ENCODE peak calls at places on chromosomes 16 and 17, in seven cellular contexts. W, D, M, F, K, Q and O are unnamed samples.

GRCh38 chr17:2405247-2405926 is 4.5 kb upstream of the MNT start:
- DNase-seq in W (no peak), D (peak; percentile 95), M (no peak), F (peak; percentile 94), K (no peak), Q (no peak), O (peak; percentile 92)

GRCh38 chr17:18261146-18261515 is 669 bp downstream of the MIEF2 start:
- DNase-seq in W (peak; percentile 67), D (peak; percentile 57), M (no peak), F (peak; percentile 44), K (peak; percentile 64), Q (peak; percentile 68), O (peak; percentile 81)

GRCh38 chr16:27431773-27432599 is 30.0 kb downstream of the IL21R start:
- DNase-seq in W (peak; percentile 50), D (peak; percentile 6), M (no peak), F (peak; percentile 45), K (peak; percentile 32), Q (peak; percentile 15), O (peak; percentile 88)

GRCh38 chr17:81398170-81398854 is 3.1 kb downstream of the BAHCC1 start:
- DNase-seq in W (peak; percentile 80), D (peak; percentile 70), M (no peak), F (peak; percentile 49), K (no peak), Q (peak; percentile 74), O (no peak)

GRCh38 chr16:55418586-55418985 is 60.4 kb upstream of the MMP2 start:
- DNase-seq in W (peak; percentile 48), D (no peak), M (no peak), F (peak; percentile 10), K (no peak), Q (peak; percentile 35), O (no peak)

GRCh38 chr17:151886-152859 is 14.8 kb downstream of the SCGB1C2 start:
- DNase-seq in W (no peak), D (peak; percentile 15), M (no peak), F (peak; percentile 8), K (peak; percentile 40), Q (no peak), O (no peak)

GRCh38 chr16:71282943-71283342 is 6.3 kb downstream of the CMTR2 start:
- DNase-seq in W (no peak), D (no peak), M (no peak), F (no peak), K (no peak), Q (no peak), O (peak; percentile 6)

GRCh38 chr16:2773188-2773968 is 3.7 kb downstream of the ELOB start:
- DNase-seq in W (peak; percentile 20), D (no peak), M (no peak), F (peak; percentile 29), K (no peak), Q (peak; percentile 33), O (no peak)

GRCh38 chr17:72152392-72152727 is 31.5 kb downstream of the SOX9 start:
- DNase-seq in W (no peak), D (no peak), M (no peak), F (peak; percentile 25), K (no peak), Q (no peak), O (no peak)

GRCh38 chr17:44010966-44011647 is 3.7 kb downstream of the TMEM101 start:
- DNase-seq in W (no peak), D (peak; percentile 49), M (no peak), F (peak; percentile 79), K (no peak), Q (no peak), O (no peak)

GRCh38 chr17:62994931-62995330 is 28.9 kb downstream of the TANC2 start:
- DNase-seq in W (peak; percentile 11), D (no peak), M (no peak), F (peak; percentile 15), K (no peak), Q (no peak), O (no peak)

GRCh38 chr17:27009087-27009486 is 284.8 kb upstream of the WSB1 start:
- DNase-seq in W (no peak), D (no peak), M (no peak), F (no peak), K (no peak), Q (no peak), O (no peak)

GRCh38 chr17:21282231-21282630 is 2.3 kb upstream of the MAP2K3 start:
- DNase-seq in W (peak; percentile 68), D (peak; percentile 98), M (no peak), F (peak; percentile 98), K (no peak), Q (no peak), O (peak; percentile 84)

GRCh38 chr17:58092101-58092796 is 9.0 kb downstream of the DYNLL2 start:
- DNase-seq in W (no peak), D (no peak), M (no peak), F (no peak), K (peak; percentile 35), Q (no peak), O (no peak)

GRCh38 chr16:88121886-88122580 is 170.8 kb downstream of the BANP start:
- DNase-seq in W (no peak), D (no peak), M (no peak), F (no peak), K (no peak), Q (no peak), O (no peak)

GRCh38 chr17:35612924-35613521 is 25.9 kb downstream of the AP2B1 start:
- DNase-seq in W (peak; percentile 65), D (peak; percentile 74), M (peak; percentile 51), F (peak; percentile 65), K (peak; percentile 55), Q (no peak), O (peak; percentile 78)

GRCh38 chr16:83715217-83715920 is 92.4 kb upstream of the HSBP1 start:
- DNase-seq in W (no peak), D (no peak), M (no peak), F (no peak), K (no peak), Q (no peak), O (no peak)
- H3K27ac ChIP-seq in W (no peak overlapping the region), D (peak overlapping the region; percentile 97), M (no peak overlapping the region), F (no peak overlapping the region), K (no peak overlapping the region), Q (no peak overlapping the region), O (no peak overlapping the region)

GRCh38 chr17:45346255-45347015 is 29.6 kb upstream of the MAP3K14 start:
- DNase-seq in W (no peak), D (no peak), M (no peak), F (peak; percentile 8), K (no peak), Q (peak; percentile 24), O (no peak)

GRCh38 chr17:45345554-45346254 is 28.9 kb upstream of the MAP3K14 start:
- DNase-seq in W (no peak), D (peak; percentile 69), M (no peak), F (peak; percentile 88), K (no peak), Q (no peak), O (no peak)

GRCh38 chr17:45347451-45347850 is 30.6 kb upstream of the MAP3K14 start:
- DNase-seq in W (no peak), D (no peak), M (no peak), F (no peak), K (no peak), Q (peak; percentile 1), O (no peak)

GRCh38 chr17:45342871-45343526 is 26.2 kb upstream of the MAP3K14 start:
- DNase-seq in W (no peak), D (no peak), M (no peak), F (no peak), K (no peak), Q (peak; percentile 32), O (no peak)

DNA sequence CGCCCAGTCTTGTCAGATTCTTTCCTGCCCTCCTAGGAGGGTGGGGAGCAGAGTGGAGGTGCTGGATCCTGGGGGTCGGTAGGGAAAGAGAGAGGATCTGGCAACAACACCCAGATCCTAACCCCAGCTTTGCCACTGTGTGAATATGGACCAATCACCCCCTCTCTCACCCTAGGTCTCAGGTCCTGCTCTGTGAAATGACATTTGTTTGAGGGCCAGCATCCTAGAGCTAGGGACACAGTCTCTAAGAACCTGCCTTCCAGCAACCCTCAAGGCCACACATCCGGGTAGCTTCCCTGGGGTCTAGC is 28.4 kb upstream of the MAP3K14 start:
- DNase-seq in W (no peak), D (no peak), M (no peak), F (no peak), K (no peak), Q (peak; percentile 15), O (no peak)
- H2BK5ac ChIP-seq in W (no peak overlapping the region), D (no peak overlapping the region), M (no peak overlapping the region), F (peak overlapping the region; percentile 38), K (no peak overlapping the region), Q (no peak overlapping the region), O (no peak overlapping the region)

DNA sequence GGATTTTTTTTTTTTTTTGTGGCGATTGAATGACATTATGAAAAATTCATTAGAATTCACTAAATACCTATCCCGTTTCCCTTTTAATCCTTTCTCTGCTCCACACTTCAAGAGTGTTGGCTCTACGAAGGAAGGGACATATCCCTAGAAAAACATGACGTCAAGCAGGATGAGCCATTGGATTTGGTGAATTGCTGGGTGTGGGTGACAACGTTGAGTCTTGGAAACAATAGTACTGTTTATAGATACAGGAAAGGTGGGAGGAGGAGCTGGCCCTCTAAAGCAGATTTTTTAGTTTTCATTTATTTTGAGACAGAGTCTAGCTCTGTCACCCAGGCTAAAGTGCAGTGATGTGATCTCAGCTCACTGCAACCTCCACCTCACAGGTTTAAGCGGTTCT is 167.6 kb upstream of the FAM20A start:
- DNase-seq in W (no peak), D (no peak), M (no peak), F (no peak), K (no peak), Q (no peak), O (no peak)
- H3K79me1 ChIP-seq in W (no peaks in the 10 kb centered on the region), D (no peaks in the 10 kb centered on the region), M (no peaks in the 10 kb centered on the region), F (no peaks in the 10 kb centered on the region), K (no peaks in the 10 kb centered on the region), Q (no peaks in the 10 kb centered on the region), O (no peaks in the 10 kb centered on the region)

GRCh38 chr17:34235389-34236028 is 19.6 kb upstream of the CCL2 start:
- DNase-seq in W (peak; percentile 80), D (no peak), M (no peak), F (peak; percentile 65), K (no peak), Q (no peak), O (no peak)

GRCh38 chr17:34241062-34241461 is 14.0 kb upstream of the CCL2 start:
- DNase-seq in W (no peak), D (no peak), M (no peak), F (peak; percentile 44), K (no peak), Q (no peak), O (no peak)

GRCh38 chr17:34237458-34237857 is 17.6 kb upstream of the CCL2 start:
- DNase-seq in W (no peak), D (no peak), M (no peak), F (no peak), K (no peak), Q (no peak), O (no peak)

GRCh38 chr17:34234616-34235015 is 20.5 kb upstream of the CCL2 start:
- DNase-seq in W (peak; percentile 75), D (no peak), M (no peak), F (no peak), K (no peak), Q (no peak), O (no peak)

DNA sequence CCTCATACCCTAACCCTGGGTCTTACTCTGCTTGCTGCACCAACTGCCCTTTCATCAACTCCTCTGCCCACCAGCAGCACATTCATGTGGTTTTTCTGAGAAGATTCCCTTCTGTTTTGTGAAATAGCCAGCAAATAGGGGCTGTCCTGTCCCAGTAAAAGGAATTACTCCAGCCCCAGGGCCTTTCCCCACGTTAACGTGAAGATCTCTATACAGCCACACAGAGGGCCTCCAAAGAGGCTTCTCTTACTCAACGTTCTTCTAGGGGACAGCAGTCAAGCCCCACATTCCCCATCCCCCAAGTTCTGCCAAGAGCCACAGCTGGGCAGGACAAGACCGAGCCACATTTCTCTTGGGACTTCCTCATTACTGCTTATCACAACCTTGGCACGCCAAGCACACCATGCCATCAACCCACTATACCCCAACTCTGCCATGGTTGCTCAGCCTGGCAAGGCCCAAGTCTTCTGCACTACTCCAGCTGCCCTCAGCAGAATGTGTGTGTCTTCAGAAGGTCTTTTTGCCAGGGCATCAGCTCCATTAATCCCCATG is 18.7 kb upstream of the CCL2 start:
- DNase-seq in W (no peak), D (no peak), M (no peak), F (no peak), K (no peak), Q (no peak), O (no peak)
- H3K27ac ChIP-seq in W (no peak overlapping the region), D (no peak overlapping the region), M (no peak overlapping the region), F (no peak overlapping the region), K (no peak overlapping the region), Q (no peak overlapping the region), O (no peak overlapping the region)